ENCODE peak calls at places on chromosomes 13 and 19, in seven cellular contexts. Z is A549, L is stomach, J is tibial nerve, U is GM12878, M is H1, X is suprapubic skin. G is an unnamed sample.

GRCh38 chr19:18478545-18479311 is 40.8 kb upstream of the ISYNA1 start:
- DNase-seq in L (peak; percentile 70), J (peak; percentile 56), Z (peak; percentile 83), M (no peak), U (peak; percentile 51), X (peak; percentile 93), G (no peak)

GRCh38 chr13:48769107-48769704 is 115.5 kb downstream of the CYSLTR2 start:
- DNase-seq in U (peak; percentile 68), L (peak; percentile 90), J (peak; percentile 89), M (peak; percentile 93), X (peak; percentile 84), Z (peak; percentile 34), G (no peak)

GRCh38 chr13:76637651-76638111 is 248.5 kb downstream of the KCTD12 start:
- DNase-seq in X (no peak), M (no peak), L (no peak), U (no peak), J (no peak), Z (no peak), G (no peak)

GRCh38 chr19:19900124-19900523 is 622 bp upstream of the ZNF93 start:
- DNase-seq in J (no peak), L (no peak), X (no peak), M (no peak), Z (no peak), U (no peak), G (no peak)

GRCh38 chr13:99981115-99982020 is at the start of gene ZIC2:
- DNase-seq in L (no peak), J (no peak), M (peak; percentile 83), U (no peak), Z (no peak), X (peak; percentile 70), G (peak; percentile 88)

GRCh38 chr13:65926750-65927171 is 1303.4 kb downstream of the PCDH9 start:
- DNase-seq in X (no peak), J (no peak), L (peak; percentile 60), M (peak; percentile 72), U (no peak), Z (peak; percentile 0), G (peak; percentile 13)

GRCh38 chr19:54352546-54352945 is 12.2 kb downstream of the LAIR1 start:
- DNase-seq in X (no peak), Z (no peak), M (no peak), J (no peak), U (no peak), L (no peak), G (no peak)

GRCh38 chr19:36916991-36917390 is 859 bp downstream of the ZNF568 start:
- DNase-seq in U (no peak), M (no peak), J (no peak), L (no peak), Z (no peak), X (no peak), G (no peak)

GRCh38 chr19:35462476-35462953 is 14.5 kb downstream of the FFAR2 start:
- DNase-seq in U (peak; percentile 96), L (no peak), X (no peak), J (no peak), M (no peak), Z (no peak), G (no peak)

GRCh38 chr19:3818479-3818878 is 32.3 kb upstream of the MATK start:
- DNase-seq in M (no peak), U (no peak), L (no peak), X (no peak), Z (no peak), J (no peak), G (no peak)

GRCh38 chr19:13823256-13823655 is 28.0 kb downstream of the ZSWIM4 start:
- DNase-seq in Z (no peak), L (no peak), M (no peak), X (no peak), J (no peak), U (no peak), G (no peak)

GRCh38 chr19:9721861-9722260 is 46.7 kb downstream of the ZNF846 start:
- DNase-seq in M (no peak), U (peak; percentile 1), L (no peak), X (no peak), J (no peak), Z (no peak), G (no peak)

GRCh38 chr19:22622020-22622419 is 12.1 kb upstream of the ZNF492 start:
- DNase-seq in Z (no peak), J (no peak), X (peak; percentile 54), M (no peak), L (no peak), U (no peak), G (no peak)

GRCh38 chr19:32661318-32661717 is 13.7 kb downstream of the ANKRD27 start:
- DNase-seq in L (no peak), Z (no peak), X (no peak), J (no peak), M (no peak), U (no peak), G (no peak)

GRCh38 chr19:56369886-56370676 is 23.3 kb downstream of the ZNF582 start:
- DNase-seq in J (no peak), Z (no peak), X (no peak), M (no peak), L (no peak), U (no peak), G (no peak)

GRCh38 chr19:56367829-56368711 is 25.3 kb downstream of the ZNF582 start:
- DNase-seq in U (peak; percentile 40), L (peak; percentile 85), X (peak; percentile 95), M (peak; percentile 96), Z (peak; percentile 33), J (peak; percentile 76), G (peak; percentile 88)

GRCh38 chr19:56377105-56377924 is 16.0 kb downstream of the ZNF582 start:
- DNase-seq in U (no peak), Z (no peak), M (no peak), L (no peak), X (no peak), J (no peak), G (no peak)

DNA sequence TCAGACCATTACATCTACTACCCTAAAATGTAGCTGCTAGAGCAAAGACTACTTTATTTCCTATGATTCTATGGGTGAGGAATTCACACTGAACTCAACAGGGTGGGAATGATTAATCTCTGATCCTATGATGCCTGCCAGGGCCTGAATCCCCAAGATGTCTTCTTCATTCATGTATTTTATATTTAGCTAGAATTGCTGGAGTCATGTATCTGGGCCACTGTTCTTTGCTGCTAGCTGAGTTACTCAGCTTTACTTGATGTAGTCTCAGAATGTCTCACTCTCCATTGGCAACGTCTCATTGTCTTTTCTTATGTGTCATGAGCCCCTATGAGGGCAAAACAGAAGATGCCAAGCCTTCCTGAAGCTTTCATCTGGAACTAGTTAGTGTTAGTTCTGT is 21.1 kb downstream of the ZNF582 start:
- DNase-seq in J (no peak), L (no peak), X (no peak), U (no peak), M (no peak), Z (no peak), G (no peak)
- H3K9me3 ChIP-seq in J (no peaks in the 10 kb centered on the region), L (peaks cover 32% of the 10 kb centered on the region), X (peaks cover 17% of the 10 kb centered on the region), U (peaks cover 17% of the 10 kb centered on the region), M (peaks cover 9% of the 10 kb centered on the region), Z (peaks cover 83% of the 10 kb centered on the region), G (peaks cover 36% of the 10 kb centered on the region)

GRCh38 chr13:83740622-83741021 is 141.7 kb downstream of the SLITRK1 start:
- DNase-seq in Z (no peak), L (no peak), X (no peak), U (no peak), M (no peak), J (no peak), G (no peak)
- TF ChIP-seq EP300 in Z (no peak), L (no peak), X (no peak), U (no peak), M (no peak), J (no peak), G (no peak)

GRCh38 chr19:43966079-43966694 is 15.2 kb downstream of the ZNF221 start:
- DNase-seq in U (no peak), X (no peak), M (no peak), L (no peak), Z (no peak), J (no peak), G (no peak)
- H3K9me3 ChIP-seq in U (peaks cover 29% of the 10 kb centered on the region), X (peaks cover 50% of the 10 kb centered on the region), M (peaks cover 81% of the 10 kb centered on the region), L (peaks cover 96% of the 10 kb centered on the region), Z (peaks cover 91% of the 10 kb centered on the region), J (peaks cover 12% of the 10 kb centered on the region), G (peaks cover 96% of the 10 kb centered on the region)

GRCh38 chr13:114034481-114034891 is 60.6 kb upstream of the C13orf46 start:
- DNase-seq in X (no peak), L (no peak), J (no peak), Z (no peak), M (no peak), U (no peak), G (no peak)
- TF ChIP-seq EP300 in X (no peak), L (no peak), J (no peak), Z (no peak), M (no peak), U (no peak), G (no peak)

GRCh38 chr19:27675771-27676170 is 1537.2 kb downstream of the UQCRFS1 start:
- DNase-seq in U (no peak), L (no peak), J (no peak), Z (no peak), M (no peak), X (no peak), G (no peak)
- H3K9me3 ChIP-seq in U (no peaks in the 10 kb centered on the region), L (peaks cover 40% of the 10 kb centered on the region), J (no peaks in the 10 kb centered on the region), Z (peaks cover 34% of the 10 kb centered on the region), M (peaks cover 97% of the 10 kb centered on the region), X (peaks cover 29% of the 10 kb centered on the region), G (no peaks in the 10 kb centered on the region)

DNA sequence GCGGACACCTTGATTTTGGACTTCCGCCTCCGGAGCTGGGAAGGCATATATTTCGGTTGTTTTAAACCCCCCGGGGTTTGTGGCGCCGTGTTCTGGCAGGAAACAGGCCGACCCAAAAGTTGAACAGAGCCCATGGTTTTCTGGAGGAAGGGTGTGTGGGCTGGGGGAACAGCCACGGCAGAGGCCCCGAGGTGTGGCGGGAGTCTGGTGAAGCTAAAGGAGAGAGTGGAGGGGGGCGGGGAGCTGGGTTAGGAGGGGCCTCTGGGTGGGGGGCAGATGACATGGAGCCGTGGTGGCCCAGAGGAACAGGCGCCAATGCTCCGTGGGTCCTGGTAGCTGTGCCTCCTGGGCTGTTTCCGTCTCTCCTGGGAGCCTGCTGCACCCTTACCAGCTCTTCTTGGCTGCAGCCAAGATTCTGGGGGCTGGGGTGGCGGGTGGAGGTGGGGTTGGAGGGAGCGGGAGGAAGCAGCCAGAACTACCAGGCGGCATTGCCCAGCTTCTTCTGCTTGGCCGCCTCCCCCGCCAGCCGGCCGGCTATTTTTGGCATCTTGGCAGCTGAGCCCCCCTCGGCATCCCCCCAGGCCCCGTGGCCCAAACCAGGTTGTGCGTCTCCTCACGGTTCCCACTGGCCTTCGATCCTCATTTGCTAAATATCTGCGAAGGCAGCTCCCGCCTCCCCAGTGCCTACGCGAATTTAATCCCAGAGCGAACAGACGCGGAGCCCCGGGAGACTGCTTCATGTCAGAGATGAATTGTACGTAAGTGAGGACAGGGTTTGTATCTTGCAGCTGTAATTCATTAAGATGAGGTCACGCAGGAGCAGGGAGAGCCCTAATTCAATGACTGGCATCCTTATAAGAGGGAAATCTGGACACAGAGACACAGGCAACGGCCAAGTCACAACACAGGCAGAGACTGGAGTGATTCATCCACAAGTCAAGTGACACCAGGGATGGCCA is 12.7 kb upstream of the PEAK3 start:
- DNase-seq in Z (no peak), X (no peak), M (no peak), L (no peak), U (no peak), J (no peak), G (no peak)
- TF ChIP-seq EP300 in Z (no peak), X (no peak), M (no peak), L (no peak), U (no peak), J (peak; percentile 18), G (no peak)

GRCh38 chr19:52007436-52007804 is 591 bp downstream of the ZNF615 start:
- DNase-seq in Z (no peak), J (no peak), M (no peak), U (no peak), X (no peak), L (no peak), G (no peak)
- H3K9me3 ChIP-seq in Z (peaks cover 84% of the 10 kb centered on the region), J (no peaks in the 10 kb centered on the region), M (no peaks in the 10 kb centered on the region), U (peaks cover 12% of the 10 kb centered on the region), X (peaks cover 22% of the 10 kb centered on the region), L (peaks cover 4% of the 10 kb centered on the region), G (no peaks in the 10 kb centered on the region)